ENCODE peak calls at places on chromosome 21, in six cellular contexts. K is putamen, E is cardiac muscle cell, U is fibroblast of mammary gland, M is GM06990, H is colonic mucosa. O is an unnamed sample.

GRCh38 chr21:37873655-37874054 is 42.6 kb downstream of the KCNJ6 start:
- DNase-seq in E (no peak), M (no peak), H (no peak), U (no peak), K (no peak), O (no peak)

GRCh38 chr21:38807987-38808386 is 2.3 kb downstream of the ETS2 start:
- DNase-seq in U (no peak), E (no peak), K (no peak), M (no peak), H (peak; percentile 61), O (no peak)

GRCh38 chr21:45542667-45543370 is 579 bp upstream of the SLC19A1 start:
- DNase-seq in M (peak; percentile 27), U (no peak), H (peak; percentile 30), K (no peak), E (no peak), O (no peak)

GRCh38 chr21:45053561-45053960 is 20.8 kb upstream of the ADARB1 start:
- DNase-seq in U (no peak), H (no peak), K (no peak), E (no peak), M (no peak), O (no peak)

GRCh38 chr21:35585155-35585554 is 475.2 kb downstream of the SETD4 start:
- DNase-seq in M (no peak), H (no peak), K (no peak), U (peak; percentile 74), E (no peak), O (no peak)

GRCh38 chr21:33383056-33383888 is 19.9 kb upstream of the IFNGR2 start:
- DNase-seq in U (peak; percentile 93), K (no peak), E (peak; percentile 6), H (peak; percentile 64), M (peak; percentile 87), O (no peak)

GRCh38 chr21:44425307-44425894 is 29.9 kb upstream of the LRRC3 start:
- DNase-seq in K (no peak), M (no peak), U (no peak), E (no peak), H (no peak), O (no peak)

GRCh38 chr21:20720623-20721022 is 277.6 kb upstream of the NCAM2 start:
- DNase-seq in E (no peak), M (no peak), K (no peak), H (no peak), U (peak; percentile 60), O (no peak)

GRCh38 chr21:44778499-44778911 is 23.1 kb downstream of the UBE2G2 start:
- DNase-seq in M (no peak), U (peak; percentile 32), E (no peak), K (no peak), H (no peak), O (no peak)

GRCh38 chr21:34814529-34814951 is 145.7 kb downstream of the CLIC6 start:
- DNase-seq in K (no peak), H (no peak), E (no peak), M (no peak), U (no peak), O (no peak)

GRCh38 chr21:34704119-34704518 is 35.3 kb downstream of the CLIC6 start:
- DNase-seq in H (no peak), K (peak; percentile 31), U (peak; percentile 89), E (no peak), M (no peak), O (no peak)

GRCh38 chr21:37005548-37006242 is 807 bp upstream of the RIPPLY3 start:
- DNase-seq in K (no peak), U (no peak), H (no peak), M (no peak), E (no peak), O (no peak)

GRCh38 chr21:39712976-39713375 is 32.0 kb upstream of the IGSF5 start:
- DNase-seq in H (peak; percentile 45), E (peak; percentile 72), M (no peak), K (no peak), U (no peak), O (peak; percentile 5)

GRCh38 chr21:45935628-45936027 is 45.9 kb upstream of the COL6A1 start:
- DNase-seq in M (no peak), U (peak; percentile 60), H (no peak), E (peak; percentile 18), K (no peak), O (no peak)

GRCh38 chr21:44331650-44332306 is 7.4 kb downstream of the CFAP410 start:
- DNase-seq in H (no peak), E (no peak), K (no peak), U (peak; percentile 15), M (no peak), O (no peak)

GRCh38 chr21:43611598-43612369 is 47.5 kb downstream of the HSF2BP start:
- DNase-seq in M (no peak), H (peak; percentile 83), E (peak; percentile 73), K (peak; percentile 14), U (peak; percentile 60), O (no peak)

GRCh38 chr21:28444131-28444530 is 548.5 kb downstream of the LTN1 start:
- DNase-seq in K (no peak), U (peak; percentile 49), E (no peak), H (no peak), M (no peak), O (no peak)

GRCh38 chr21:25039461-25040380 is 567.6 kb downstream of the MRPL39 start:
- DNase-seq in E (peak; percentile 27), K (peak; percentile 24), H (no peak), U (peak; percentile 5), M (peak; percentile 38), O (no peak)

GRCh38 chr21:45574081-45574501 is 31.9 kb upstream of the SLC19A1 start:
- DNase-seq in E (no peak), H (no peak), K (no peak), U (no peak), M (no peak), O (no peak)

GRCh38 chr21:42992943-42993712 is 18.8 kb downstream of the PKNOX1 start:
- DNase-seq in U (no peak), E (no peak), H (no peak), M (no peak), K (no peak), O (no peak)

GRCh38 chr21:33237446-33237845 is 7.7 kb downstream of the IFNAR2 start:
- DNase-seq in E (no peak), H (no peak), U (no peak), M (no peak), K (no peak), O (no peak)

GRCh38 chr21:44854391-44854663 is 19.2 kb downstream of the PTTG1IP start:
- DNase-seq in E (no peak), K (no peak), H (no peak), M (no peak), U (no peak), O (peak; percentile 63)

GRCh38 chr21:38982096-38982495 is 176.4 kb downstream of the ETS2 start:
- DNase-seq in H (no peak), K (no peak), E (peak; percentile 39), U (no peak), M (no peak), O (no peak)

GRCh38 chr21:29168874-29169273 is 38.4 kb downstream of the MAP3K7CL start:
- DNase-seq in H (no peak), E (no peak), U (no peak), K (no peak), M (no peak), O (no peak)

GRCh38 chr21:46096997-46097825 is 701 bp upstream of the COL6A2 start:
- DNase-seq in K (no peak), H (peak; percentile 17), M (no peak), E (no peak), U (peak; percentile 31), O (no peak)

GRCh38 chr21:32186843-32187242 is 92.0 kb downstream of the MIS18A start:
- DNase-seq in H (no peak), K (no peak), U (no peak), E (no peak), M (no peak), O (no peak)

GRCh38 chr21:27833298-27833697 is 866.4 kb upstream of the ADAMTS5 start:
- DNase-seq in M (no peak), H (no peak), K (no peak), U (no peak), E (no peak), O (no peak)

GRCh38 chr21:29074783-29075182 is 1.3 kb upstream of the CCT8 start:
- DNase-seq in M (no peak), H (no peak), K (no peak), U (no peak), E (no peak), O (no peak)

GRCh38 chr21:45114475-45114874 is 40.1 kb downstream of the ADARB1 start:
- DNase-seq in U (no peak), H (no peak), E (no peak), M (no peak), K (no peak), O (no peak)

GRCh38 chr21:25836396-25836795 is 101.6 kb downstream of the GABPA start:
- DNase-seq in K (no peak), U (peak; percentile 8), E (no peak), H (no peak), M (no peak), O (no peak)

GRCh38 chr21:34613679-34614442 is 1.1 kb downstream of the RCAN1 start:
- DNase-seq in E (no peak), K (no peak), M (no peak), H (no peak), U (peak; percentile 31), O (no peak)

GRCh38 chr21:46118305-46118870 is 20.5 kb downstream of the COL6A2 start:
- DNase-seq in H (no peak), E (no peak), M (no peak), U (peak; percentile 11), K (no peak), O (no peak)

GRCh38 chr21:41616063-41616591 is 108.2 kb upstream of the TMPRSS2 start:
- DNase-seq in E (no peak), K (no peak), H (no peak), M (no peak), U (peak; percentile 93), O (no peak)

GRCh38 chr21:33831962-33832659 is 83.5 kb downstream of the ATP5PO start:
- DNase-seq in E (no peak), M (no peak), H (no peak), K (no peak), U (no peak), O (no peak)

GRCh38 chr21:42864812-42865211 is 14.5 kb downstream of the WDR4 start:
- DNase-seq in E (no peak), H (no peak), K (no peak), U (no peak), M (no peak), O (no peak)

GRCh38 chr21:45468971-45469272 is 64.0 kb downstream of the COL18A1 start:
- DNase-seq in E (no peak), U (no peak), H (no peak), M (no peak), K (no peak), O (no peak)

GRCh38 chr21:42887321-42887720 is 5.8 kb upstream of the NDUFV3 start:
- DNase-seq in E (no peak), U (no peak), K (no peak), M (no peak), H (no peak), O (no peak)

GRCh38 chr21:17370263-17370662 is 142.6 kb upstream of the CXADR start:
- DNase-seq in M (no peak), H (no peak), E (no peak), U (no peak), K (no peak), O (no peak)